ENCODE peak calls at places on chromosome 13, in six cellular contexts. L is aorta, V is PC-3, M is brain microvascular endothelial cell, J is Karpas-422, Y is neuronal stem cell. E is an unnamed sample.

GRCh38 chr13:97295279-97296182 is 73.4 kb downstream of the MBNL2 start:
- DNase-seq in L (no peak), V (peak; percentile 92), M (peak; percentile 36), J (no peak), Y (no peak), E (no peak)

GRCh38 chr13:49749852-49750251 is 42.6 kb downstream of the KPNA3 start:
- DNase-seq in L (no peak), V (no peak), M (no peak), J (no peak), Y (no peak), E (no peak)

GRCh38 chr13:67238277-67238859 is 8.2 kb upstream of the PCDH9 start:
- DNase-seq in L (no peak), V (peak; percentile 63), M (no peak), J (peak; percentile 79), Y (peak; percentile 31), E (no peak)

GRCh38 chr13:64871742-64872141 is 2358.4 kb downstream of the PCDH9 start:
- DNase-seq in L (no peak), V (no peak), M (peak; percentile 0), J (no peak), Y (no peak), E (no peak)

GRCh38 chr13:94305934-94306333 is 173.5 kb downstream of the DCT start:
- DNase-seq in L (no peak), V (no peak), M (no peak), J (no peak), Y (no peak), E (no peak)

GRCh38 chr13:59689057-59689456 is 474.7 kb downstream of the DIAPH3 start:
- DNase-seq in L (no peak), V (no peak), M (no peak), J (no peak), Y (no peak), E (no peak)

GRCh38 chr13:31803327-31803726 is 64.0 kb downstream of the RXFP2 start:
- DNase-seq in L (no peak), V (no peak), M (no peak), J (no peak), Y (no peak), E (no peak)

GRCh38 chr13:20192470-20193141 is at the start of gene GJB2:
- DNase-seq in L (no peak), V (peak; percentile 49), M (no peak), J (no peak), Y (no peak), E (no peak)

GRCh38 chr13:100646030-100646673 is 28.4 kb downstream of the TMTC4 start:
- DNase-seq in L (no peak), V (peak; percentile 48), M (peak; percentile 49), J (no peak), Y (no peak), E (no peak)

GRCh38 chr13:41985788-41986508 is 25.0 kb upstream of the VWA8 start:
- DNase-seq in L (no peak), V (peak; percentile 13), M (peak; percentile 29), J (no peak), Y (no peak), E (no peak)

GRCh38 chr13:55893541-55893940 is 1247.2 kb upstream of the PRR20A start:
- DNase-seq in L (no peak), V (no peak), M (no peak), J (no peak), Y (no peak), E (no peak)

GRCh38 chr13:99123101-99124045 is 77.3 kb upstream of the UBAC2 start:
- DNase-seq in L (no peak), V (no peak), M (peak; percentile 38), J (no peak), Y (no peak), E (no peak)

GRCh38 chr13:110537116-110537515 is 24.4 kb downstream of the RAB20 start:
- DNase-seq in L (no peak), V (no peak), M (no peak), J (no peak), Y (no peak), E (no peak)

GRCh38 chr13:111212517-111212873 is 97.4 kb downstream of the ARHGEF7 start:
- DNase-seq in L (no peak), V (no peak), M (no peak), J (no peak), Y (no peak), E (no peak)

GRCh38 chr13:50116430-50116973 is 101.3 kb downstream of the KCNRG start:
- DNase-seq in L (no peak), V (peak; percentile 53), M (no peak), J (no peak), Y (no peak), E (no peak)

GRCh38 chr13:95296326-95296939 is 4.8 kb downstream of the ABCC4 start:
- DNase-seq in L (no peak), V (peak; percentile 54), M (no peak), J (no peak), Y (no peak), E (no peak)

GRCh38 chr13:101942535-101943157 is 459.2 kb downstream of the FGF14 start:
- DNase-seq in L (no peak), V (peak; percentile 9), M (no peak), J (no peak), Y (no peak), E (no peak)
- H3K4me3 ChIP-seq in L (no peak overlapping the region), V (no peak overlapping the region), M (no peak overlapping the region), J (no peak overlapping the region), Y (no peak overlapping the region), E (no peak overlapping the region)

GRCh38 chr13:30355405-30355741 is 48.0 kb upstream of the KATNAL1 start:
- DNase-seq in L (no peak), V (no peak), M (no peak), J (peak; percentile 94), Y (no peak), E (no peak)
- H3K27ac ChIP-seq in L (no peak overlapping the region), V (no peak overlapping the region), M (no peak overlapping the region), J (peak overlapping the region; percentile 98), Y (no peak overlapping the region), E (no peak overlapping the region)

DNA sequence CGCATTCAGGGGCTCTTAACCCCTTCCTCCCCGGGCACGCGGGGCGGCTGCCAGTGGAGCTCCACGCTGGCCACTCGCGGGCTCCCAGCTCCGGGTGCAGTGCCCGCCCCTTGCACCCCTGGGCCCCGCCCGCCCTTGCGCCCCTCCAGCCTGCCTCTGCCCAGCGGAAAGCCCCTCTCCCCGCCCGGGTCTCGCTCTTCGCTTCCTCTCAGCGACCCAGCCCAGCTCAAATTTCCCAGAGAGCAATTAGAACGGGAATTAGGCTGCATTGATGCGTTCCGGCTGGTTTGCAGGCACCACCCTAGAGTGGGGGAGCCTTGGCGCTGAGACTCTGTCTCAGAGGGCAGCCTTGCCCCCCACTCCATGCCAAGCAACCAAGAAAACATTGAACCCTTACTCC is 1.8 kb upstream of the GSX1 start:
- DNase-seq in L (no peak), V (no peak), M (no peak), J (no peak), Y (no peak), E (no peak)
- H3K4me3 ChIP-seq in L (no peak overlapping the region), V (peak overlapping the region; percentile 53), M (no peak overlapping the region), J (peak overlapping the region; percentile 57), Y (no peak overlapping the region), E (no peak overlapping the region)

GRCh38 chr13:74258951-74259350 is 124.7 kb upstream of the KLF12 start:
- DNase-seq in L (no peak), V (no peak), M (no peak), J (no peak), Y (no peak), E (no peak)
- H3K27ac ChIP-seq in L (no peak overlapping the region), V (no peak overlapping the region), M (no peak overlapping the region), J (no peak overlapping the region), Y (no peak overlapping the region), E (no peak overlapping the region)

DNA sequence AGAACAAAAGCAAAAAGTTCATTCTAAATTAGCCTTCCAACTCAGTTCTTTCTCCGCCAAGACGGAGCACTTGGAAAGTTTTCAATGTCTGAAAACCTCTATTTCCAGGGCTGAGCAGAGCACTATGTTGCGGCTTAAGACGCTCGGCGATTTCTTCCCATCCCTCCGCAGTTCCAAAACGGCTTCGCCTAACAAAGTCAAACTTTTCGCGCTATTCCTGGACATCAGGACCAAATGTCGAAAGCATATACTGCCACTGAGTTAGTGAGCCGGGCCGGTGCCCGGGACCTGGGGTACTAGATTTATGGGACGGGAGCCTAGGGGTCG is 771 bp downstream of the RCBTB2 start:
- DNase-seq in L (no peak), V (peak; percentile 35), M (no peak), J (no peak), Y (no peak), E (no peak)
- H3K4me3 ChIP-seq in L (peak overlapping the region; percentile 44), V (peak overlapping the region; percentile 88), M (peak overlapping the region; percentile 96), J (peak overlapping the region; percentile 75), Y (peak overlapping the region; percentile 77), E (peak overlapping the region; percentile 92)

DNA sequence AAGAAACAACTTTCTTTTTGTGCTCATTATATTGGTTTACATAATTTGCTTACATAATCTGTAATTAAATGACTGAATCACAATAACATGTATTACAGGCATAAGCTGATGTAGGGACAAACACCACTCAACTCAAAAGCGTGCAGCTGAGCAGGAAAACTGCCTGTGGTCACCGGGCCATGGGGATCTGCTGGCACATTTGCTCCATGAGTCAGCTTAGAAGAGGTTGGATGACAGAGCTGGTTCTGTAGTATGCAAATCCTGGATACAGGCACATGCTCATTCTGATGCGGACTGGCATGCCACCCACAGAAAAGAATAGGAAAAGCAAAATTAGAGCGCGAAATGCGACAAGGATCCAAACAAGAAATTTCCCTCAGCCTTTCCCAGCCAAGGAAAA is 128.6 kb downstream of the USP12 start:
- DNase-seq in L (no peak), V (peak; percentile 93), M (peak; percentile 94), J (no peak), Y (no peak), E (peak; percentile 23)
- H3K27ac ChIP-seq in L (no peak overlapping the region), V (peak overlapping the region; percentile 83), M (peak overlapping the region; percentile 53), J (no peak overlapping the region), Y (no peak overlapping the region), E (no peak overlapping the region)

E was measured in uterus.